ENCODE peak calls at places on chromosomes 4 and X, in four cellular contexts. D is PC-9, E is Karpas-422, B is keratinocyte. S is an unnamed sample.

GRCh38 chr4:176782191-176782590 is 10.5 kb downstream of the VEGFC start:
- DNase-seq in B (no peak), D (no peak), E (no peak), S (no peak)

GRCh38 chr4:113756005-113756410 is 5.5 kb downstream of the CAMK2D start:
- DNase-seq in D (no peak), E (peak), B (no peak), S (peak)

GRCh38 chr4:105061136-105061696 is 85.5 kb upstream of the TET2 start:
- DNase-seq in D (peak), E (peak), B (peak), S (peak)

GRCh38 chr4:150867148-150867547 is 147.9 kb downstream of the LRBA start:
- DNase-seq in D (peak), E (peak), B (peak), S (peak)

GRCh38 chr4:3065551-3065950 is 8.8 kb downstream of the HTT-AS start:
- DNase-seq in E (no peak), B (no peak), D (no peak), S (no peak)

GRCh38 chr4:54192811-54193210 is 36.3 kb upstream of the PDGFRA start:
- DNase-seq in E (no peak), B (no peak), D (no peak), S (no peak)

GRCh38 chr4:68216501-68216900 is 29.0 kb downstream of the TMPRSS11B start:
- DNase-seq in B (no peak), D (no peak), E (no peak), S (no peak)

GRCh38 chrX:107672955-107673378 is 44.7 kb downstream of the PRPS1 start:
- DNase-seq in D (peak), B (no peak), E (peak), S (peak)

GRCh38 chr4:176435891-176436499 is 116.2 kb downstream of the SPCS3 start:
- DNase-seq in E (no peak), B (no peak), D (no peak), S (no peak)

GRCh38 chr4:41207330-41207831 is 7.0 kb downstream of the APBB2 start:
- DNase-seq in D (no peak), B (no peak), E (no peak), S (no peak)

GRCh38 chrX:23832750-23833149 is 49.8 kb downstream of the SAT1 start:
- DNase-seq in B (no peak), D (no peak), E (no peak), S (no peak)

GRCh38 chr4:104302731-104303130 is 192.0 kb downstream of the CXXC4 start:
- DNase-seq in D (no peak), B (no peak), E (no peak), S (no peak)

GRCh38 chr4:143085644-143086043 is 99.1 kb upstream of the USP38 start:
- DNase-seq in E (no peak), D (no peak), B (no peak), S (no peak)

GRCh38 chr4:88799900-88800299 is 102.3 kb upstream of the NAP1L5 start:
- DNase-seq in E (no peak), D (no peak), B (no peak), S (no peak)

GRCh38 chr4:121567748-121568147 is 129.0 kb downstream of the ANXA5 start:
- DNase-seq in E (no peak), D (no peak), B (no peak), S (no peak)
- H2AFZ ChIP-seq in E (no peak), D (no peak), B (no peak), S (no peak)

DNA sequence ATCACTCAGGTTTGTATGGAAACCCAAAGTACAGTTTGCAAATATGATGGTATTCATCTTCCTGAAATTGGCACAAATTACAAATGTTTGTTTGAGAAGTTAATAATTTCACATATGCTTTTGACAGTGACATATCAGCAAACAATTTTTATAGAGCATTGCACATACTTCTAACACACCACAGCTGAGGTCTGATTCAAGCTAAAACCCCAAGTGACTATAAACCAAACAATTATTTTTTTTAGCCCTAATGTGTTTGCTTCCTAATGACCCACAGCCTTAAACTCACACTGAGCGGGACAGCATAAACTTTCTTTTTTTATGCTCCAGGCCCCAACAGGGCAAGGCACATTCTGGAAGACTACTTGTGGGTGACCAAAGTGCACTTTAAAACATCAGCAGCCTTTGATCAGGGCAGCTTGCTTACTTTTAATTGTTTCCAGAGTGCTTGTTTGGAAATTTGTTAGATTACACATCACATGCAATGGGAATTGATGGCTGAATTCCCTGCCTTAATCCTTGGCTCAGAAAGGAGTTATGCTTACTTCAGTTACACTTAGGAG is 502.7 kb upstream of the SLIT2 start:
- DNase-seq in E (no peak), B (no peak), D (no peak), S (no peak)
- H2AFZ ChIP-seq in E (no peak), B (no peak), D (no peak), S (no peak)

DNA sequence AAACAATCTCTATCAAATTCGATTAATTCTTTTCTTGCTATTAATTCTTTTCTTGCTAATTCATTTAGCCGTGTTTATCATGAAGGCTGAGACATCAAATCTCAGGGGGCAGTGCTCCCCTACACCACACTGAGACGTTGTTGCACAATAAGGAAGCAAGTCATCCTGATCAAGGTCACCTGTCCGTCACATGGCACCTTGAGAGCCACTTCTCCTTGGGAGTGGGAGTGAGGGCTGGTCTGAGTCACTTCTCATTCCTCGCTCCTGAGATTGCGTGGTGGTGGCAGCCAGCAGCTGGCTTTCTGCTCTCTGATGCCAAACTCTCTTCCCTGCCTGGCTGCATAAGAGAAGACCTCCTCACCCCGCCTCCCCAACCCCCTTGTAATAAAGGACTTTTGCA is 312.9 kb upstream of the GATB start:
- DNase-seq in D (no peak), B (no peak), E (no peak), S (no peak)
- H2AFZ ChIP-seq in D (no peak), B (peak), E (no peak), S (no peak)

GRCh38 chr4:183356173-183356825 is 34.1 kb upstream of the CLDN24 start:
- DNase-seq in B (no peak), E (no peak), D (no peak), S (no peak)
- H2AFZ ChIP-seq in B (peak), E (no peak), D (no peak), S (no peak)

DNA sequence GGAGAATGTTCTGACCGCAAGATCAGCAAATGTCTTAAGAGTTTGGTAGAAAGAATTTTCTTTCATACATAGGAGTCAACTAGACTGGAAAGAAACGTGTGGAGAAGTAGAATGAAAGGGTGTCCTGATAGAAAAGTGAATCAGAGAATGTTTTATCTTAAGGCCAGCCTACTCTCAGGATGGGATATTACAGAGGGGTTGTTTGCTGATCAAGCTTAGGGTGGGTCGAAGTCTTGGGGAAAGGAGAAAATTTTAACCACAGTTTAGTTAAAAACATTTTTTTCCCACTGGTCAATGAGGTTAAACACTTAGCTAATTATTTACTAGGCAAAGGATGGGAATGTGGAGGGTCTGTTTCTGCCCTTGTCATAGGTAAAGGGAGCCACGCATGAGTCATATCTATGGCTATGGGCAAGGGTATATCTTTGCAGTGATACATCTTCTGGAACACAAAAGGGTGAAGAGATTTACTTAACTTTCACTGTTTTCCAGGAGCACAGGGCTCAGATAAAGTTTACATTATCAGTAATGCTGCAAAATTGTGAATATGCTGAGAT is 16.1 kb upstream of the SULT1E1 start:
- DNase-seq in E (no peak), D (no peak), B (no peak), S (no peak)
- H2AFZ ChIP-seq in E (no peak), D (no peak), B (no peak), S (no peak)